ENCODE peak calls at places on chromosomes 6 and 20, in four cellular contexts. M is Right ventricle myocardium superior, Z is sciatic nerve, G is A549. E is an unnamed sample.
A peak's percentile ranks its signal among the peaks of the same experiment; 100 is the strongest.

GRCh38 chr6:34665019-34665418 is 31.5 kb downstream of the ILRUN start:
- ATAC-seq in G (no peak), M (no peak), Z (no peak), E (no peak)

GRCh38 chr6:45663181-45664180 is 285.7 kb upstream of the SUPT3H start:
- ATAC-seq in M (peak; percentile 45), G (no peak), Z (peak; percentile 50), E (peak; percentile 66)

GRCh38 chr6:135062735-135063134 is 8.1 kb upstream of the HBS1L start:
- ATAC-seq in Z (no peak), M (no peak), G (peak; percentile 19), E (no peak)

GRCh38 chr6:33289784-33290315 is 449 bp downstream of the PFDN6 start:
- ATAC-seq in M (no peak), Z (no peak), G (peak; percentile 37), E (peak; percentile 31)

GRCh38 chr6:18595774-18596528 is 208.8 kb downstream of the RNF144B start:
- ATAC-seq in G (peak; percentile 85), Z (peak; percentile 92), M (peak; percentile 89), E (peak; percentile 98)

GRCh38 chr6:27321370-27321769 is 9.3 kb upstream of the POM121L2 start:
- ATAC-seq in Z (no peak), G (no peak), M (no peak), E (no peak)

GRCh38 chr6:113103618-113104390 is 753.3 kb upstream of the MARCKS start:
- ATAC-seq in G (no peak), Z (no peak), M (no peak), E (peak; percentile 98)

GRCh38 chr6:36075656-36076055 is 48.0 kb downstream of the MAPK14 start:
- ATAC-seq in G (peak; percentile 74), Z (no peak), M (no peak), E (no peak)

GRCh38 chr6:127302728-127303675 is 36.3 kb downstream of the RNF146 start:
- ATAC-seq in G (no peak), Z (peak; percentile 59), M (peak; percentile 53), E (peak; percentile 28)

GRCh38 chr6:64520050-64520449 is 884.4 kb downstream of the PHF3 start:
- ATAC-seq in M (no peak), Z (peak; percentile 84), G (peak; percentile 54), E (peak; percentile 99)

GRCh38 chr6:34484391-34484790 is 18.5 kb downstream of the PACSIN1 start:
- ATAC-seq in G (no peak), Z (no peak), M (no peak), E (no peak)

GRCh38 chr20:19935842-19936241 is 81.3 kb upstream of the NAA20 start:
- ATAC-seq in G (no peak), Z (no peak), M (no peak), E (no peak)

GRCh38 chr20:38299963-38300362 is 4.0 kb upstream of the BPI start:
- ATAC-seq in Z (no peak), M (no peak), G (no peak), E (no peak)

GRCh38 chr6:151807513-151808330 is at the start of gene ESR1:
- ATAC-seq in M (peak; percentile 42), Z (peak; percentile 31), G (peak; percentile 11), E (peak; percentile 31)

GRCh38 chr20:10984899-10985298 is 311.1 kb upstream of the JAG1 start:
- ATAC-seq in G (no peak), M (no peak), Z (peak; percentile 30), E (no peak)

GRCh38 chr6:11459002-11459658 is 78.4 kb upstream of the TMEM170B start:
- ATAC-seq in G (no peak), Z (no peak), M (no peak), E (no peak)

E was measured in SK-N-SH treated with all-trans-retinoic acid at 6 μM for 48 hours.